ENCODE peak calls at places on chromosomes 4 and X, in nine cellular contexts. Y, I, P, F, Z, D, L, B and G are unnamed samples.
A peak's percentile ranks its signal among the peaks of the same experiment; 100 is the strongest.

GRCh38 chr4:10030946-10031662 is 9.8 kb upstream of the SLC2A9 start:
- DNase-seq in Y (no peak), I (no peak), P (no peak), F (no peak), Z (no peak), D (no peak), L (no peak), B (no peak), G (no peak)

GRCh38 chr4:81715335-81715734 is 243.6 kb upstream of the RASGEF1B start:
- DNase-seq in Y (no peak), I (no peak), P (peak; percentile 74), F (no peak), Z (no peak), D (no peak), L (no peak), B (no peak), G (no peak)

GRCh38 chr4:169070071-169070894 is 60.2 kb upstream of the CBR4 start:
- DNase-seq in Y (peak; percentile 96), I (no peak), P (peak; percentile 70), F (peak; percentile 90), Z (no peak), D (peak; percentile 88), L (no peak), B (peak; percentile 76), G (peak; percentile 52)

GRCh38 chr4:177451108-177451500 is 8.9 kb upstream of the AGA start:
- DNase-seq in Y (no peak), I (no peak), P (no peak), F (no peak), Z (no peak), D (no peak), L (no peak), B (no peak), G (no peak)

GRCh38 chrX:130788786-130789581 is 114.0 kb downstream of the ENOX2 start:
- DNase-seq in Y (no peak), I (no peak), P (no peak), F (no peak), Z (no peak), D (no peak), L (no peak), B (no peak), G (no peak)

GRCh38 chr4:2745981-2746806 is 9.9 kb downstream of the TNIP2 start:
- DNase-seq in Y (peak; percentile 76), I (peak; percentile 80), P (no peak), F (peak; percentile 85), Z (peak; percentile 92), D (no peak), L (peak; percentile 89), B (no peak), G (no peak)

GRCh38 chr4:157018920-157019490 is 47.4 kb upstream of the PDGFC start:
- DNase-seq in Y (no peak), I (no peak), P (no peak), F (no peak), Z (no peak), D (no peak), L (no peak), B (no peak), G (no peak)

GRCh38 chr4:88737304-88738015 is 39.8 kb upstream of the NAP1L5 start:
- DNase-seq in Y (no peak), I (no peak), P (peak; percentile 54), F (peak; percentile 92), Z (no peak), D (no peak), L (no peak), B (no peak), G (peak; percentile 96)

GRCh38 chrX:426881-427280 is 40.2 kb upstream of the PPP2R3B start:
- DNase-seq in Y (no peak), I (peak; percentile 36), P (no peak), F (no peak), Z (no peak), D (no peak), L (no peak), B (no peak), G (peak; percentile 6)

GRCh38 chr4:14928035-14928434 is 74.2 kb upstream of the CPEB2 start:
- DNase-seq in Y (no peak), I (no peak), P (peak; percentile 3), F (no peak), Z (no peak), D (no peak), L (no peak), B (no peak), G (no peak)

GRCh38 chr4:6372649-6373525 is 99.5 kb downstream of the PPP2R2C start:
- DNase-seq in Y (peak; percentile 61), I (peak; percentile 90), P (peak; percentile 73), F (peak; percentile 16), Z (peak; percentile 81), D (peak; percentile 10), L (no peak), B (peak; percentile 54), G (peak; percentile 8)

GRCh38 chrX:10579753-10580060 is 40.7 kb downstream of the MID1 start:
- DNase-seq in Y (peak; percentile 52), I (no peak), P (peak; percentile 8), F (peak; percentile 87), Z (no peak), D (no peak), L (no peak), B (peak; percentile 70), G (peak; percentile 39)

GRCh38 chr4:57131849-57132745 is 21.9 kb upstream of the IGFBP7 start:
- DNase-seq in Y (no peak), I (peak; percentile 91), P (peak; percentile 6), F (peak; percentile 63), Z (no peak), D (no peak), L (no peak), B (no peak), G (peak; percentile 83)

GRCh38 chr4:81421346-81422218 is 50.1 kb downstream of the RASGEF1B start:
- DNase-seq in Y (peak; percentile 36), I (no peak), P (peak; percentile 21), F (peak; percentile 27), Z (no peak), D (no peak), L (no peak), B (no peak), G (no peak)

GRCh38 chrX:35380808-35381700 is 417.1 kb upstream of the MAGEB16 start:
- DNase-seq in Y (peak; percentile 28), I (no peak), P (peak; percentile 36), F (peak; percentile 25), Z (peak; percentile 71), D (no peak), L (no peak), B (no peak), G (no peak)

GRCh38 chrX:93120805-93121204 is 552.6 kb downstream of the NAP1L3 start:
- DNase-seq in Y (no peak), I (no peak), P (peak; percentile 49), F (no peak), Z (no peak), D (no peak), L (no peak), B (no peak), G (no peak)

GRCh38 chr4:54232151-54232688 is 3.1 kb downstream of the PDGFRA start:
- DNase-seq in Y (peak; percentile 59), I (no peak), P (peak; percentile 25), F (no peak), Z (no peak), D (no peak), L (no peak), B (no peak), G (no peak)

GRCh38 chr4:17324431-17324830 is 187.5 kb downstream of the QDPR start:
- DNase-seq in Y (peak; percentile 83), I (peak; percentile 82), P (peak; percentile 67), F (peak; percentile 7), Z (peak; percentile 84), D (peak; percentile 60), L (no peak), B (peak; percentile 29), G (peak; percentile 22)

GRCh38 chr4:173466101-173466500 is 63.9 kb downstream of the HAND2 start:
- DNase-seq in Y (no peak), I (no peak), P (no peak), F (no peak), Z (no peak), D (no peak), L (no peak), B (no peak), G (no peak)

GRCh38 chr4:40020221-40020620 is 36.4 kb upstream of the N4BP2 start:
- DNase-seq in Y (no peak), I (no peak), P (no peak), F (no peak), Z (no peak), D (no peak), L (no peak), B (no peak), G (no peak)

GRCh38 chr4:9859774-9860173 is 78.3 kb downstream of the DRD5 start:
- DNase-seq in Y (no peak), I (no peak), P (no peak), F (no peak), Z (no peak), D (no peak), L (no peak), B (no peak), G (no peak)

GRCh38 chrX:3161686-3162085 is 120.4 kb downstream of the ARSF start:
- DNase-seq in Y (peak; percentile 74), I (no peak), P (no peak), F (no peak), Z (no peak), D (no peak), L (no peak), B (no peak), G (no peak)

GRCh38 chrX:39559229-39559628 is 538.5 kb downstream of the BCOR start:
- DNase-seq in Y (peak; percentile 63), I (no peak), P (no peak), F (no peak), Z (no peak), D (no peak), L (no peak), B (no peak), G (no peak)

GRCh38 chrX:48911407-48912182 is at the start of gene SLC35A2:
- DNase-seq in Y (peak; percentile 81), I (peak; percentile 97), P (peak; percentile 86), F (peak; percentile 83), Z (peak; percentile 92), D (no peak), L (peak; percentile 81), B (peak; percentile 77), G (peak; percentile 75)

GRCh38 chr4:88827442-88827841 is 129.8 kb upstream of the NAP1L5 start:
- DNase-seq in Y (no peak), I (no peak), P (no peak), F (no peak), Z (no peak), D (no peak), L (no peak), B (no peak), G (no peak)

GRCh38 chrX:95346854-95347253 is 1337.8 kb upstream of the DIAPH2 start:
- DNase-seq in Y (peak; percentile 5), I (no peak), P (no peak), F (no peak), Z (peak; percentile 57), D (no peak), L (no peak), B (no peak), G (no peak)

GRCh38 chr4:83701041-83701440 is 165.1 kb downstream of the GPAT3 start:
- DNase-seq in Y (peak; percentile 19), I (no peak), P (no peak), F (no peak), Z (no peak), D (no peak), L (no peak), B (no peak), G (no peak)

GRCh38 chr4:151415978-151416377 is 7.0 kb downstream of the FHIP1A start:
- DNase-seq in Y (peak; percentile 70), I (no peak), P (no peak), F (no peak), Z (no peak), D (peak; percentile 8), L (no peak), B (no peak), G (peak; percentile 68)

GRCh38 chr4:128573781-128574508 is 235.6 kb upstream of the JADE1 start:
- DNase-seq in Y (peak; percentile 89), I (no peak), P (no peak), F (peak; percentile 96), Z (no peak), D (no peak), L (no peak), B (no peak), G (peak; percentile 99)

GRCh38 chr4:8642651-8643321 is 50.2 kb downstream of the CPZ start:
- DNase-seq in Y (no peak), I (peak; percentile 31), P (no peak), F (no peak), Z (no peak), D (no peak), L (no peak), B (no peak), G (no peak)

GRCh38 chr4:86280246-86280645 is 79.6 kb downstream of the MAPK10 start:
- DNase-seq in Y (no peak), I (no peak), P (no peak), F (no peak), Z (peak; percentile 88), D (no peak), L (no peak), B (no peak), G (no peak)